ENCODE peak calls at places on chromosomes 3 and 15, in ten cellular contexts. R, O, D, E, N, X, F, L, C and P are unnamed samples.

GRCh38 chr3:52724511-52724910 is 18.6 kb downstream of the SPCS1 start:
- DNase-seq in R (no peak), O (no peak), D (no peak), E (no peak), N (no peak), X (no peak), F (no peak), L (no peak), C (no peak), P (no peak)

GRCh38 chr3:32842531-32842931 is 24.7 kb downstream of the TRIM71 start:
- DNase-seq in R (no peak), O (peak), D (no peak), E (no peak), N (no peak), X (no peak), F (no peak), L (no peak), C (no peak), P (no peak)

GRCh38 chr15:40008061-40008460 is 30.9 kb downstream of the SRP14 start:
- DNase-seq in R (no peak), O (no peak), D (no peak), E (no peak), N (no peak), X (no peak), F (no peak), L (no peak), C (no peak), P (no peak)

GRCh38 chr3:161171113-161171512 is 50.0 kb upstream of the NMD3 start:
- DNase-seq in R (peak), O (peak), D (no peak), E (no peak), N (no peak), X (no peak), F (peak), L (no peak), C (no peak), P (peak)

GRCh38 chr3:123272547-123272946 is 70.8 kb downstream of the SEC22A start:
- DNase-seq in R (no peak), O (no peak), D (no peak), E (no peak), N (no peak), X (no peak), F (no peak), L (peak), C (no peak), P (no peak)

GRCh38 chr3:141050913-141051632 is at the start of gene SPSB4:
- DNase-seq in R (peak), O (peak), D (peak), E (no peak), N (no peak), X (peak), F (peak), L (peak), C (peak), P (no peak)

GRCh38 chr15:40279437-40280141 is 3.3 kb downstream of the ANKRD63 start:
- DNase-seq in R (peak), O (peak), D (peak), E (peak), N (peak), X (peak), F (peak), L (peak), C (no peak), P (no peak)

GRCh38 chr3:193960485-193961172 is 175.3 kb upstream of the HES1 start:
- DNase-seq in R (no peak), O (no peak), D (no peak), E (no peak), N (no peak), X (peak), F (no peak), L (no peak), C (no peak), P (no peak)

GRCh38 chr3:29745237-29745870 is 464.5 kb downstream of the RBMS3 start:
- DNase-seq in R (no peak), O (no peak), D (no peak), E (no peak), N (no peak), X (no peak), F (no peak), L (no peak), C (no peak), P (no peak)

GRCh38 chr3:128080323-128080898 is 28.2 kb downstream of the SEC61A1 start:
- DNase-seq in R (no peak), O (peak), D (no peak), E (no peak), N (no peak), X (no peak), F (no peak), L (peak), C (no peak), P (peak)

GRCh38 chr15:30953731-30954378 is 37.6 kb downstream of the MTMR10 start:
- DNase-seq in R (peak), O (peak), D (no peak), E (no peak), N (no peak), X (no peak), F (peak), L (no peak), C (no peak), P (peak)

GRCh38 chr15:67133738-67134576 is 68.6 kb downstream of the SMAD3 start:
- DNase-seq in R (peak), O (no peak), D (no peak), E (peak), N (peak), X (no peak), F (peak), L (no peak), C (no peak), P (no peak)

GRCh38 chr3:29152379-29152778 is 128.5 kb upstream of the RBMS3 start:
- DNase-seq in R (no peak), O (no peak), D (no peak), E (no peak), N (no peak), X (no peak), F (no peak), L (peak), C (no peak), P (no peak)

GRCh38 chr3:43870110-43870509 is 179.4 kb downstream of the ABHD5 start:
- DNase-seq in R (no peak), O (no peak), D (no peak), E (no peak), N (no peak), X (no peak), F (no peak), L (peak), C (no peak), P (no peak)

GRCh38 chr15:70251246-70251990 is 153.7 kb upstream of the TLE3 start:
- DNase-seq in R (no peak), O (no peak), D (no peak), E (no peak), N (no peak), X (no peak), F (peak), L (peak), C (no peak), P (no peak)

GRCh38 chr15:55241895-55242294 is 45.2 kb upstream of the RSL24D1 start:
- DNase-seq in R (no peak), O (no peak), D (no peak), E (no peak), N (no peak), X (no peak), F (no peak), L (no peak), C (no peak), P (no peak)

GRCh38 chr15:31130576-31131237 is 29.2 kb upstream of the TRPM1 start:
- DNase-seq in R (no peak), O (no peak), D (no peak), E (no peak), N (no peak), X (no peak), F (no peak), L (no peak), C (no peak), P (no peak)

GRCh38 chr3:2099028-2099671 is 484 bp downstream of the CNTN4 start:
- DNase-seq in R (no peak), O (peak), D (no peak), E (no peak), N (no peak), X (peak), F (no peak), L (peak), C (peak), P (no peak)

GRCh38 chr15:85475317-85475701 is 94.9 kb downstream of the AKAP13 start:
- DNase-seq in R (no peak), O (peak), D (no peak), E (no peak), N (peak), X (no peak), F (no peak), L (no peak), C (no peak), P (no peak)

GRCh38 chr15:60006203-60006782 is 2.2 kb downstream of the FOXB1 start:
- DNase-seq in R (peak), O (no peak), D (no peak), E (no peak), N (no peak), X (peak), F (no peak), L (peak), C (peak), P (no peak)

GRCh38 chr3:123719785-123720531 is 135.1 kb upstream of the HACD2 start:
- DNase-seq in R (no peak), O (no peak), D (no peak), E (no peak), N (no peak), X (no peak), F (no peak), L (peak), C (no peak), P (no peak)

GRCh38 chr3:9072667-9073009 is 109.4 kb upstream of the RAD18 start:
- DNase-seq in R (no peak), O (no peak), D (no peak), E (no peak), N (no peak), X (no peak), F (no peak), L (no peak), C (no peak), P (no peak)

GRCh38 chr3:100427694-100428093 is 26.4 kb downstream of the LNP1 start:
- DNase-seq in R (no peak), O (no peak), D (no peak), E (no peak), N (no peak), X (no peak), F (no peak), L (no peak), C (no peak), P (no peak)

GRCh38 chr3:11835028-11835639 is 11.6 kb downstream of the TAMM41 start:
- DNase-seq in R (no peak), O (no peak), D (no peak), E (no peak), N (no peak), X (no peak), F (no peak), L (no peak), C (no peak), P (no peak)

GRCh38 chr3:164814106-164814505 is 264.2 kb downstream of the SI start:
- DNase-seq in R (no peak), O (no peak), D (no peak), E (no peak), N (no peak), X (peak), F (no peak), L (no peak), C (no peak), P (no peak)

GRCh38 chr15:52360229-52361203 is 64.9 kb upstream of the MYO5C start:
- DNase-seq in R (no peak), O (no peak), D (no peak), E (no peak), N (no peak), X (no peak), F (no peak), L (no peak), C (no peak), P (no peak)

GRCh38 chr15:65824031-65824743 is 32.1 kb upstream of the DENND4A start:
- DNase-seq in R (peak), O (peak), D (no peak), E (no peak), N (no peak), X (no peak), F (no peak), L (peak), C (peak), P (no peak)

GRCh38 chr3:8997151-8997550 is 33.9 kb upstream of the RAD18 start:
- DNase-seq in R (no peak), O (no peak), D (no peak), E (no peak), N (no peak), X (no peak), F (no peak), L (no peak), C (no peak), P (no peak)

GRCh38 chr3:117743962-117744361 is 1034.4 kb downstream of the TUSC7 start:
- DNase-seq in R (no peak), O (no peak), D (no peak), E (no peak), N (no peak), X (no peak), F (no peak), L (no peak), C (no peak), P (no peak)

GRCh38 chr3:190673157-190673556 is 159.3 kb downstream of the IL1RAP start:
- DNase-seq in R (no peak), O (no peak), D (no peak), E (no peak), N (no peak), X (no peak), F (no peak), L (no peak), C (no peak), P (peak)

GRCh38 chr15:29571728-29572454 is 250.4 kb downstream of the TJP1 start:
- DNase-seq in R (no peak), O (no peak), D (no peak), E (no peak), N (no peak), X (no peak), F (no peak), L (no peak), C (peak), P (no peak)

GRCh38 chr3:99250272-99250671 is 348.8 kb upstream of the DCBLD2 start:
- DNase-seq in R (no peak), O (no peak), D (no peak), E (no peak), N (no peak), X (no peak), F (no peak), L (no peak), C (no peak), P (peak)

GRCh38 chr3:185225523-185225922 is 28.3 kb downstream of the EHHADH start:
- DNase-seq in R (no peak), O (no peak), D (no peak), E (no peak), N (no peak), X (no peak), F (no peak), L (no peak), C (no peak), P (peak)

GRCh38 chr15:83582386-83582785 is 71.5 kb upstream of the ADAMTSL3 start:
- DNase-seq in R (no peak), O (no peak), D (no peak), E (no peak), N (no peak), X (no peak), F (no peak), L (no peak), C (no peak), P (no peak)

GRCh38 chr3:126399348-126399730 is 4.6 kb downstream of the CFAP100 start:
- DNase-seq in R (no peak), O (peak), D (no peak), E (no peak), N (no peak), X (no peak), F (no peak), L (no peak), C (no peak), P (no peak)

GRCh38 chr3:138898301-138898700 is 48.6 kb downstream of the FOXL2 start:
- DNase-seq in R (no peak), O (no peak), D (no peak), E (no peak), N (no peak), X (no peak), F (no peak), L (no peak), C (no peak), P (peak)

GRCh38 chr15:94930441-94930840 is 699.1 kb downstream of the MCTP2 start:
- DNase-seq in R (no peak), O (no peak), D (no peak), E (no peak), N (no peak), X (no peak), F (no peak), L (no peak), C (no peak), P (no peak)

GRCh38 chr15:77762747-77763146 is 130.0 kb upstream of the LINGO1 start:
- DNase-seq in R (no peak), O (no peak), D (no peak), E (no peak), N (no peak), X (no peak), F (no peak), L (no peak), C (no peak), P (no peak)

GRCh38 chr3:37396731-37397130 is 222.3 kb upstream of the LRRFIP2 start:
- DNase-seq in R (no peak), O (no peak), D (no peak), E (no peak), N (no peak), X (no peak), F (no peak), L (no peak), C (no peak), P (no peak)

GRCh38 chr3:136957751-136958288 is at the start of gene IL20RB:
- DNase-seq in R (no peak), O (no peak), D (no peak), E (no peak), N (no peak), X (no peak), F (no peak), L (peak), C (no peak), P (peak)